ENCODE peak calls at places on chromosomes 2 and 18, in ten cellular contexts. One of them, this sample, is unnamed.
A peak's percentile ranks its signal among the peaks of the same experiment; 100 is the strongest.

GRCh38 chr2:226743911-226744310 is 55.7 kb downstream of the IRS1 start:
- DNase-seq in cardiac muscle cell: no peak
- DNase-seq in transverse colon: no peak
- DNase-seq in adrenal gland: no peak
- DNase-seq in GM23248: no peak
- DNase-seq in fibroblast of the aortic adventitia: no peak
- DNase-seq in lower lobe of right lung: no peak
- DNase-seq in aorta: no peak
- DNase-seq in fibroblast of lung: no peak
- DNase-seq in HFF-Myc: no peak
- DNase-seq in this sample: no peak

GRCh38 chr2:186695081-186695756 is 1.4 kb downstream of the FAM171B start:
- DNase-seq in cardiac muscle cell: peak; percentile 59
- DNase-seq in transverse colon: no peak
- DNase-seq in adrenal gland: peak; percentile 63
- DNase-seq in GM23248: peak; percentile 86
- DNase-seq in fibroblast of the aortic adventitia: peak; percentile 68
- DNase-seq in lower lobe of right lung: no peak
- DNase-seq in aorta: no peak
- DNase-seq in fibroblast of lung: peak; percentile 66
- DNase-seq in HFF-Myc: no peak
- DNase-seq in this sample: no peak

GRCh38 chr2:66495788-66496640 is 61.1 kb downstream of the MEIS1 start:
- DNase-seq in cardiac muscle cell: peak; percentile 88
- DNase-seq in transverse colon: no peak
- DNase-seq in adrenal gland: peak; percentile 81
- DNase-seq in GM23248: peak; percentile 96
- DNase-seq in fibroblast of the aortic adventitia: peak; percentile 85
- DNase-seq in lower lobe of right lung: no peak
- DNase-seq in aorta: peak; percentile 87
- DNase-seq in fibroblast of lung: peak; percentile 86
- DNase-seq in HFF-Myc: peak; percentile 33
- DNase-seq in this sample: peak; percentile 5

GRCh38 chr2:169329669-169330554 is 32.4 kb downstream of the LRP2 start:
- DNase-seq in cardiac muscle cell: no peak
- DNase-seq in transverse colon: no peak
- DNase-seq in adrenal gland: no peak
- DNase-seq in GM23248: no peak
- DNase-seq in fibroblast of the aortic adventitia: no peak
- DNase-seq in lower lobe of right lung: peak; percentile 48
- DNase-seq in aorta: no peak
- DNase-seq in fibroblast of lung: no peak
- DNase-seq in HFF-Myc: no peak
- DNase-seq in this sample: no peak

GRCh38 chr2:163191372-163191771 is 352.8 kb upstream of the KCNH7 start:
- DNase-seq in cardiac muscle cell: peak; percentile 74
- DNase-seq in transverse colon: no peak
- DNase-seq in adrenal gland: peak; percentile 52
- DNase-seq in GM23248: peak; percentile 71
- DNase-seq in fibroblast of the aortic adventitia: peak; percentile 77
- DNase-seq in lower lobe of right lung: no peak
- DNase-seq in aorta: no peak
- DNase-seq in fibroblast of lung: peak; percentile 64
- DNase-seq in HFF-Myc: no peak
- DNase-seq in this sample: peak; percentile 10

GRCh38 chr18:23629444-23629946 is 33.2 kb downstream of the ANKRD29 start:
- DNase-seq in cardiac muscle cell: no peak
- DNase-seq in transverse colon: peak; percentile 27
- DNase-seq in adrenal gland: no peak
- DNase-seq in GM23248: no peak
- DNase-seq in fibroblast of the aortic adventitia: no peak
- DNase-seq in lower lobe of right lung: peak; percentile 66
- DNase-seq in aorta: no peak
- DNase-seq in fibroblast of lung: no peak
- DNase-seq in HFF-Myc: no peak
- DNase-seq in this sample: no peak

GRCh38 chr2:46887028-46887885 is 28.3 kb downstream of the MCFD2 start:
- DNase-seq in cardiac muscle cell: no peak
- DNase-seq in transverse colon: no peak
- DNase-seq in adrenal gland: no peak
- DNase-seq in GM23248: peak; percentile 70
- DNase-seq in fibroblast of the aortic adventitia: no peak
- DNase-seq in lower lobe of right lung: no peak
- DNase-seq in aorta: no peak
- DNase-seq in fibroblast of lung: peak; percentile 12
- DNase-seq in HFF-Myc: no peak
- DNase-seq in this sample: no peak

GRCh38 chr2:215071676-215072075 is 66.8 kb downstream of the ABCA12 start:
- DNase-seq in cardiac muscle cell: no peak
- DNase-seq in transverse colon: no peak
- DNase-seq in adrenal gland: no peak
- DNase-seq in GM23248: peak; percentile 30
- DNase-seq in fibroblast of the aortic adventitia: no peak
- DNase-seq in lower lobe of right lung: no peak
- DNase-seq in aorta: no peak
- DNase-seq in fibroblast of lung: no peak
- DNase-seq in HFF-Myc: no peak
- DNase-seq in this sample: no peak

GRCh38 chr2:234564719-234565118 is 67.8 kb upstream of the ARL4C start:
- DNase-seq in cardiac muscle cell: peak; percentile 43
- DNase-seq in transverse colon: no peak
- DNase-seq in adrenal gland: no peak
- DNase-seq in GM23248: peak; percentile 60
- DNase-seq in fibroblast of the aortic adventitia: peak; percentile 80
- DNase-seq in lower lobe of right lung: no peak
- DNase-seq in aorta: no peak
- DNase-seq in fibroblast of lung: peak; percentile 79
- DNase-seq in HFF-Myc: peak; percentile 84
- DNase-seq in this sample: no peak

GRCh38 chr2:84861539-84861938 is 19.3 kb downstream of the TRABD2A start:
- DNase-seq in cardiac muscle cell: no peak
- DNase-seq in transverse colon: no peak
- DNase-seq in adrenal gland: no peak
- DNase-seq in GM23248: no peak
- DNase-seq in fibroblast of the aortic adventitia: no peak
- DNase-seq in lower lobe of right lung: no peak
- DNase-seq in aorta: no peak
- DNase-seq in fibroblast of lung: no peak
- DNase-seq in HFF-Myc: no peak
- DNase-seq in this sample: no peak

GRCh38 chr2:179569834-179570233 is 291.6 kb downstream of the ZNF385B start:
- DNase-seq in cardiac muscle cell: peak; percentile 66
- DNase-seq in transverse colon: no peak
- DNase-seq in adrenal gland: no peak
- DNase-seq in GM23248: peak; percentile 78
- DNase-seq in fibroblast of the aortic adventitia: peak; percentile 72
- DNase-seq in lower lobe of right lung: no peak
- DNase-seq in aorta: no peak
- DNase-seq in fibroblast of lung: peak; percentile 87
- DNase-seq in HFF-Myc: no peak
- DNase-seq in this sample: no peak

GRCh38 chr2:26648516-26648915 is 7.3 kb upstream of the CIB4 start:
- DNase-seq in cardiac muscle cell: no peak
- DNase-seq in transverse colon: no peak
- DNase-seq in adrenal gland: peak; percentile 40
- DNase-seq in GM23248: no peak
- DNase-seq in fibroblast of the aortic adventitia: no peak
- DNase-seq in lower lobe of right lung: no peak
- DNase-seq in aorta: no peak
- DNase-seq in fibroblast of lung: no peak
- DNase-seq in HFF-Myc: no peak
- DNase-seq in this sample: no peak

GRCh38 chr2:232652505-232652851 is 19.1 kb downstream of the EFHD1 start:
- DNase-seq in cardiac muscle cell: no peak
- DNase-seq in transverse colon: no peak
- DNase-seq in adrenal gland: no peak
- DNase-seq in GM23248: peak; percentile 15
- DNase-seq in fibroblast of the aortic adventitia: no peak
- DNase-seq in lower lobe of right lung: no peak
- DNase-seq in aorta: no peak
- DNase-seq in fibroblast of lung: no peak
- DNase-seq in HFF-Myc: no peak
- DNase-seq in this sample: no peak

GRCh38 chr2:26849056-26850001 is 1.4 kb downstream of the DPYSL5 start:
- DNase-seq in cardiac muscle cell: no peak
- DNase-seq in transverse colon: no peak
- DNase-seq in adrenal gland: no peak
- DNase-seq in GM23248: no peak
- DNase-seq in fibroblast of the aortic adventitia: no peak
- DNase-seq in lower lobe of right lung: no peak
- DNase-seq in aorta: no peak
- DNase-seq in fibroblast of lung: no peak
- DNase-seq in HFF-Myc: no peak
- DNase-seq in this sample: no peak

GRCh38 chr2:171964328-171964727 is 35.4 kb upstream of the METAP1D start:
- DNase-seq in cardiac muscle cell: no peak
- DNase-seq in transverse colon: no peak
- DNase-seq in adrenal gland: no peak
- DNase-seq in GM23248: no peak
- DNase-seq in fibroblast of the aortic adventitia: no peak
- DNase-seq in lower lobe of right lung: no peak
- DNase-seq in aorta: no peak
- DNase-seq in fibroblast of lung: no peak
- DNase-seq in HFF-Myc: no peak
- DNase-seq in this sample: no peak

GRCh38 chr2:186484062-186484735 is 1.9 kb upstream of the ZC3H15 start:
- DNase-seq in cardiac muscle cell: no peak
- DNase-seq in transverse colon: no peak
- DNase-seq in adrenal gland: no peak
- DNase-seq in GM23248: no peak
- DNase-seq in fibroblast of the aortic adventitia: no peak
- DNase-seq in lower lobe of right lung: no peak
- DNase-seq in aorta: no peak
- DNase-seq in fibroblast of lung: no peak
- DNase-seq in HFF-Myc: no peak
- DNase-seq in this sample: no peak

GRCh38 chr2:237865623-237866041 is 6.2 kb downstream of the RAMP1 start:
- DNase-seq in cardiac muscle cell: no peak
- DNase-seq in transverse colon: no peak
- DNase-seq in adrenal gland: no peak
- DNase-seq in GM23248: no peak
- DNase-seq in fibroblast of the aortic adventitia: no peak
- DNase-seq in lower lobe of right lung: no peak
- DNase-seq in aorta: no peak
- DNase-seq in fibroblast of lung: no peak
- DNase-seq in HFF-Myc: no peak
- DNase-seq in this sample: no peak

GRCh38 chr2:38039111-38039510 is 36.8 kb downstream of the CYP1B1 start:
- DNase-seq in cardiac muscle cell: peak; percentile 74
- DNase-seq in transverse colon: no peak
- DNase-seq in adrenal gland: no peak
- DNase-seq in GM23248: peak; percentile 73
- DNase-seq in fibroblast of the aortic adventitia: peak; percentile 77
- DNase-seq in lower lobe of right lung: no peak
- DNase-seq in aorta: no peak
- DNase-seq in fibroblast of lung: peak; percentile 54
- DNase-seq in HFF-Myc: no peak
- DNase-seq in this sample: no peak

GRCh38 chr18:52348209-52348608 is 8.2 kb downstream of the DCC start:
- DNase-seq in cardiac muscle cell: no peak
- DNase-seq in transverse colon: no peak
- DNase-seq in adrenal gland: no peak
- DNase-seq in GM23248: peak; percentile 24
- DNase-seq in fibroblast of the aortic adventitia: no peak
- DNase-seq in lower lobe of right lung: no peak
- DNase-seq in aorta: no peak
- DNase-seq in fibroblast of lung: no peak
- DNase-seq in HFF-Myc: no peak
- DNase-seq in this sample: peak; percentile 51

DNA sequence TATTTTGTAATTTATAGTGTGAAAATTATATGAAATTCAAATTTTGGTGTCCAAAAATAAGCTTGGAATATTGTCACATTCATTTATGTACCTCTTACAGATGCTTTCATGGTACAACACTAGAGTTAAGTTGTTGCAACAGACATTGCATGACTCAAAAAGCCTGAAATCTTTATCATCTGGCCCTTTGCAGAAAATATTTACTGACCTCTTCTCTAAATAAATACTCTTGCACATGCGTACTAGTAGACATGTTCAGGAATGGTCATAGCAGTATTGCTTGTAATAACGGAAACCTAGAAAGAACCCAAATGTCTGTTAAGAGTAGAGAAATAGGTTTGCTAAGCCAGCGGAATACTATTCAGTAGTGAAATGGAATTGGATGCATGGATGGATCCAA is 60.4 kb downstream of the GALNT1 start:
- DNase-seq in cardiac muscle cell: peak; percentile 14
- DNase-seq in transverse colon: no peak
- DNase-seq in adrenal gland: no peak
- DNase-seq in GM23248: no peak
- DNase-seq in fibroblast of the aortic adventitia: no peak
- DNase-seq in lower lobe of right lung: no peak
- DNase-seq in aorta: no peak
- DNase-seq in fibroblast of lung: peak; percentile 65
- DNase-seq in HFF-Myc: no peak
- DNase-seq in this sample: no peak
- H3K4me3 ChIP-seq in cardiac muscle cell: no peak overlapping the region
- H3K4me3 ChIP-seq in transverse colon: no peak overlapping the region
- H3K4me3 ChIP-seq in adrenal gland: no peak overlapping the region
- H3K4me3 ChIP-seq in GM23248: no peak overlapping the region
- H3K4me3 ChIP-seq in fibroblast of the aortic adventitia: no peak overlapping the region
- H3K4me3 ChIP-seq in lower lobe of right lung: no peak overlapping the region
- H3K4me3 ChIP-seq in aorta: no peak overlapping the region
- H3K4me3 ChIP-seq in fibroblast of lung: no peak overlapping the region
- H3K4me3 ChIP-seq in HFF-Myc: no peak overlapping the region
- H3K4me3 ChIP-seq in this sample: no peak overlapping the region

GRCh38 chr2:202589582-202589949 is 45.2 kb upstream of the FAM117B start:
- DNase-seq in cardiac muscle cell: no peak
- DNase-seq in transverse colon: no peak
- DNase-seq in adrenal gland: no peak
- DNase-seq in GM23248: no peak
- DNase-seq in fibroblast of the aortic adventitia: no peak
- DNase-seq in lower lobe of right lung: no peak
- DNase-seq in aorta: no peak
- DNase-seq in fibroblast of lung: no peak
- DNase-seq in HFF-Myc: no peak
- DNase-seq in this sample: no peak
- H3K4me3 ChIP-seq in cardiac muscle cell: no peak overlapping the region
- H3K4me3 ChIP-seq in transverse colon: no peak overlapping the region
- H3K4me3 ChIP-seq in adrenal gland: no peak overlapping the region
- H3K4me3 ChIP-seq in GM23248: no peak overlapping the region
- H3K4me3 ChIP-seq in fibroblast of the aortic adventitia: no peak overlapping the region
- H3K4me3 ChIP-seq in lower lobe of right lung: no peak overlapping the region
- H3K4me3 ChIP-seq in aorta: no peak overlapping the region
- H3K4me3 ChIP-seq in fibroblast of lung: no peak overlapping the region
- H3K4me3 ChIP-seq in HFF-Myc: no peak overlapping the region
- H3K4me3 ChIP-seq in this sample: no peak overlapping the region

GRCh38 chr2:159613515-159614336 is 2.6 kb downstream of the BAZ2B start:
- DNase-seq in cardiac muscle cell: peak; percentile 44
- DNase-seq in transverse colon: no peak
- DNase-seq in adrenal gland: no peak
- DNase-seq in GM23248: peak; percentile 59
- DNase-seq in fibroblast of the aortic adventitia: peak; percentile 53
- DNase-seq in lower lobe of right lung: no peak
- DNase-seq in aorta: no peak
- DNase-seq in fibroblast of lung: peak; percentile 65
- DNase-seq in HFF-Myc: no peak
- DNase-seq in this sample: no peak
- H3K4me3 ChIP-seq in cardiac muscle cell: peak overlapping the region; percentile 74
- H3K4me3 ChIP-seq in transverse colon: peak overlapping the region; percentile 89
- H3K4me3 ChIP-seq in adrenal gland: no peak overlapping the region
- H3K4me3 ChIP-seq in GM23248: peak overlapping the region; percentile 91
- H3K4me3 ChIP-seq in fibroblast of the aortic adventitia: peak overlapping the region; percentile 81
- H3K4me3 ChIP-seq in lower lobe of right lung: peak overlapping the region; percentile 67
- H3K4me3 ChIP-seq in aorta: peak overlapping the region; percentile 56
- H3K4me3 ChIP-seq in fibroblast of lung: peak overlapping the region; percentile 97
- H3K4me3 ChIP-seq in HFF-Myc: peak overlapping the region; percentile 72
- H3K4me3 ChIP-seq in this sample: no peak overlapping the region

GRCh38 chr2:133986881-133987793 is 266.7 kb upstream of the MGAT5 start:
- DNase-seq in cardiac muscle cell: no peak
- DNase-seq in transverse colon: no peak
- DNase-seq in adrenal gland: peak; percentile 88
- DNase-seq in GM23248: no peak
- DNase-seq in fibroblast of the aortic adventitia: no peak
- DNase-seq in lower lobe of right lung: no peak
- DNase-seq in aorta: no peak
- DNase-seq in fibroblast of lung: no peak
- DNase-seq in HFF-Myc: no peak
- DNase-seq in this sample: no peak
- H3K4me3 ChIP-seq in cardiac muscle cell: no peak overlapping the region
- H3K4me3 ChIP-seq in transverse colon: no peak overlapping the region
- H3K4me3 ChIP-seq in adrenal gland: no peak overlapping the region
- H3K4me3 ChIP-seq in GM23248: no peak overlapping the region
- H3K4me3 ChIP-seq in fibroblast of the aortic adventitia: no peak overlapping the region
- H3K4me3 ChIP-seq in lower lobe of right lung: no peak overlapping the region
- H3K4me3 ChIP-seq in aorta: no peak overlapping the region
- H3K4me3 ChIP-seq in fibroblast of lung: no peak overlapping the region
- H3K4me3 ChIP-seq in HFF-Myc: no peak overlapping the region
- H3K4me3 ChIP-seq in this sample: no peak overlapping the region